ENCODE peak calls at places on chromosome 11, in ten cellular contexts. E is breast epithelium, N is IMR-90, I is SK-N-SH, P is OCI-LY7, L is endodermal cell, F is neural progenitor cell, A is fibroblast of lung, Q is A549, Z is psoas muscle. H is an unnamed sample.
A peak's percentile ranks its signal among the peaks of the same experiment; 100 is the strongest.

GRCh38 chr11:608751-609354 is 6.9 kb downstream of the IRF7 start:
- DNase-seq in E (no peak), I (no peak), P (no peak), A (no peak), Q (no peak), N (no peak), F (no peak), Z (no peak), L (no peak), H (no peak)

GRCh38 chr11:37105456-37105855 is 507.4 kb upstream of the RAG2 start:
- DNase-seq in N (no peak), E (no peak), A (peak; percentile 67), P (no peak), F (no peak), Z (no peak), L (no peak), I (no peak), Q (no peak), H (no peak)

GRCh38 chr11:67615455-67616430 is 9.0 kb downstream of the NDUFV1 start:
- DNase-seq in F (peak; percentile 54), Z (peak; percentile 74), I (peak; percentile 76), N (no peak), Q (peak; percentile 71), E (no peak), A (no peak), L (peak; percentile 92), P (peak; percentile 67), H (peak; percentile 41)

GRCh38 chr11:113906038-113906437 is 1.4 kb downstream of the HTR3B start:
- DNase-seq in Q (peak; percentile 10), A (peak; percentile 8), P (no peak), Z (no peak), F (peak; percentile 76), L (peak; percentile 71), N (peak; percentile 51), E (no peak), I (no peak), H (no peak)

GRCh38 chr11:57131080-57131790 is 50.5 kb upstream of the LRRC55 start:
- DNase-seq in A (peak; percentile 10), E (no peak), N (peak; percentile 13), L (peak; percentile 93), F (peak; percentile 82), Q (no peak), I (peak; percentile 25), Z (no peak), P (no peak), H (no peak)

GRCh38 chr11:26227311-26227710 is 104.6 kb upstream of the ANO3 start:
- DNase-seq in Z (no peak), L (no peak), E (no peak), Q (peak; percentile 2), I (peak; percentile 37), F (peak; percentile 10), N (peak; percentile 94), P (peak; percentile 82), A (peak; percentile 79), H (no peak)

GRCh38 chr11:20022363-20023081 is 137.8 kb downstream of the DBX1 start:
- DNase-seq in A (peak; percentile 77), Z (no peak), E (no peak), P (peak; percentile 2), L (peak; percentile 91), F (peak; percentile 91), I (no peak), Q (peak; percentile 33), N (peak; percentile 63), H (no peak)

GRCh38 chr11:128244896-128245295 is 342.5 kb downstream of the ETS1 start:
- DNase-seq in A (no peak), L (no peak), I (no peak), Q (no peak), Z (no peak), P (no peak), E (no peak), N (peak; percentile 24), F (no peak), H (no peak)

GRCh38 chr11:16262645-16262955 is 93.7 kb downstream of the SOX6 start:
- DNase-seq in L (no peak), N (no peak), Z (no peak), P (no peak), F (no peak), A (no peak), Q (no peak), E (no peak), I (no peak), H (no peak)

GRCh38 chr11:2651054-2651617 is 48.7 kb downstream of the KCNQ1OT1 start:
- DNase-seq in Q (no peak), E (no peak), F (no peak), Z (no peak), N (no peak), I (peak; percentile 1), P (no peak), L (no peak), A (no peak), H (no peak)
- H3K9me3 ChIP-seq in Q (peaks cover 98% of the 10 kb centered on the region), E (peaks cover 49% of the 10 kb centered on the region), F (peaks cover 39% of the 10 kb centered on the region), Z (peaks cover 46% of the 10 kb centered on the region), N (peaks cover 69% of the 10 kb centered on the region), I (peaks cover 26% of the 10 kb centered on the region), P (peaks cover 30% of the 10 kb centered on the region), L (peaks cover 83% of the 10 kb centered on the region), A (no peaks in the 10 kb centered on the region), H (peaks cover 38% of the 10 kb centered on the region)

DNA sequence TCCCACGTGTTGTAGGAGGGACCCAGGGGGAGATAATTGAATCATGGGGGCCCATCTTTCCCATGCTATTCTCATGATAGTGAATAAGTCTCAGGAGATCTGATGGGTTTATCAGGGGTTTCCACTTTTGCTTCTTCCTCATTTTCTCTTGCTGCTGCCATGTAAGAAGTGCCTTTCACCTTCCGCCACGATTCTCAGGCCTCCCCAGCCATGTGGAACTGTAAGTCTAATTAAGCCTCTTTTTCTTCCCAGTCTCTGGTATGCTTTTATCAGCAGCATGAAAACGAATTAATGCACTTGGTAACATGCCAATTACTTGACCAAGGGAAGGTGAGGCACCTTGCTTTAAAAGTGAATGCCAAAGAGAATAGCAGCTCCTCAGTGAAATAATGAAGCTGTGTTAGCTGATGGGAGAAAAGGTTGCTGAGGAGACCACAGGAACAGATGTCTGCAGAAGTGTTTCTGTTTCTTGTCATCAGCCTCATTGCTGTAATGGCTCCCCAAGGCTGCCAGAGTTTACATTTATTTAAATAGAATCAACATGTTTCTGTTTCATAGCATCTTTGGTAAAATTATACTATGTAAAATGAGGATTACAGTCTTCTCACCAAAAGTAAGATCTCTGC is 89.0 kb upstream of the CD44 start:
- DNase-seq in Z (no peak), I (no peak), Q (no peak), E (no peak), A (no peak), P (no peak), N (no peak), L (no peak), F (no peak), H (no peak)
- H3K27ac ChIP-seq in Z (no peak overlapping the region), I (peak overlapping the region; percentile 47), Q (no peak overlapping the region), E (no peak overlapping the region), A (no peak overlapping the region), P (no peak overlapping the region), N (no peak overlapping the region), L (no peak overlapping the region), F (no peak overlapping the region), H (peak overlapping the region; percentile 32)

DNA sequence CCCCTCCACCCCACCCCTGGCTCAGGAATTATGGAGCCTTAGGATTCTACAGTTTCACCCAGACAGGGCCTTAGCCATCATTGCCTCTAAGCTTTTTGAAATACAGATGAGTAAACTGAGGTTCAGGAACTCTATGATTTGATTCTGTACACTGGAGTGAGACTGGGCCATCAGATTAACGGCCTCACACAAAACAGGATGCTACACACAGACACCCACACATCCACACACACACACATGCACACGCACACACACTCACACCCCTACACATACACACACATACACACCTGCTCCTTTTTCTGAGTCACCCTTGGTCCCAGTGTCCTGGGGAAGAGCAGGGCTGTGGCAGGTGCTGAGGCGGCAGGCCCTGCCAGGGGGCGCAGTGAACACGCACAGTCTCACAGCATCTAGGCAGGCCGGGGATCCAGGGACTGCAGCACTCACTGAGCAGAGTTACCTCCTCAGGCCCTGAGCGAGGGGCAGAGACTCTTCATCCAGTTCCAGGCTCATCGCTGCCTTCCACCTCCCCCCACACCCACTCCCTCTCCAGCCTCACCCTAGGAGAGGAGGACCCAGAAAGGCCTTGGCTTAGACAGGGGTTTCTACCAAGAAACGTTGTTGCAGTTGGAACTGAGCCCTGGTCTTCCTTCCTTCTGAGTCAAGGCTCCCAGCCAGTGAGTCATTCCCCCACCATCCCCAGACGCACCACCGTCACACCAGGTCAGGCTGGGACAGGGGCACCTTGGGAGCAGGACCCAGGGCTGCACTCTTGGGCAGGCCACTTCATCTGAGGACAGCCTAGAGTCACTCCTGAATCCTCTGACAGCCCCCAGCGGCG is 89.8 kb upstream of the PARVA start:
- DNase-seq in E (no peak), P (no peak), N (peak; percentile 99), L (peak; percentile 93), Q (peak; percentile 97), A (peak; percentile 99), F (peak; percentile 82), Z (peak; percentile 77), I (peak; percentile 51), H (no peak)
- TF ChIP-seq CTCF in E (no peak), P (no peak), N (peak; percentile 60), L (peak; percentile 84), Q (peak; percentile 67), A (peak; percentile 38), F (peak; percentile 74), Z (no peak), I (peak; percentile 65), H (no peak)

DNA sequence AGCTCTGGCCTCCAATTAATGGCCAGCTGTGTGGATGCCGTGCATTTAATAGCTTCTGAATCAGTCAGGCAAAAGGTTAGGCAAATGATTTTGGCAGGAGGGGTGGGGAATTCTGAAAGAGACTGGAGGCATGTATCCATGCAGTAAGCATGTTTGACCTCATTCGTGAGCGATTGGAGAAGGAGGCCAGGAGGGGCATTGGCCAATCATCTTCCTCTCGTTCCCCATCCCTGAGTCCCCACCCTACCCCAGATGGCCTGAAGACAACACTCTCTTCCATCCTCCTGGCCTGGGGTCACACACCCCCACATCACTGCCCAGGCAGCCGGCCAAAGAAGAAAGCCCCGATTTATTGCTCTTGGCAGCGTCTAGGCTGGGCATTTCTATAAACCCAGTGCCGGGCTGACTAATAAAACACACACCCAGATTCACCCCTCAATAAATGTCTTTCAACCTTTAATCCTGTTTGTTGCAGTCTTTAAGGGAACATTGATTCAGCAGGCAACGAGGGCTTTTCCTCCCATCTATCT is 150.0 kb downstream of the OPCML start:
- DNase-seq in A (peak; percentile 0), I (no peak), L (no peak), Q (no peak), F (no peak), E (no peak), P (no peak), Z (no peak), N (no peak), H (no peak)
- H3K9me3 ChIP-seq in A (no peaks in the 10 kb centered on the region), I (no peaks in the 10 kb centered on the region), L (no peaks in the 10 kb centered on the region), Q (no peaks in the 10 kb centered on the region), F (no peaks in the 10 kb centered on the region), E (no peaks in the 10 kb centered on the region), P (no peaks in the 10 kb centered on the region), Z (no peaks in the 10 kb centered on the region), N (peaks cover 51% of the 10 kb centered on the region), H (no peaks in the 10 kb centered on the region)

GRCh38 chr11:65565624-65566453 is 4.4 kb upstream of the ZNRD2 start:
- DNase-seq in L (no peak), I (no peak), E (no peak), A (peak; percentile 70), F (no peak), P (no peak), Q (no peak), Z (no peak), N (peak; percentile 35), H (no peak)
- H3K27ac ChIP-seq in L (no peak overlapping the region), I (no peak overlapping the region), E (peak overlapping the region; percentile 46), A (no peak overlapping the region), F (no peak overlapping the region), P (peak overlapping the region; percentile 4), Q (no peak overlapping the region), Z (peak overlapping the region; percentile 61), N (no peak overlapping the region), H (peak overlapping the region; percentile 82)

GRCh38 chr11:101397941-101398340 is 185.9 kb downstream of the TRPC6 start:
- DNase-seq in F (no peak), A (no peak), Z (no peak), Q (no peak), E (no peak), N (no peak), I (no peak), L (no peak), P (no peak), H (no peak)
- TF ChIP-seq CTCF in F (no peak), A (no peak), Z (no peak), Q (no peak), E (no peak), N (no peak), I (no peak), L (no peak), P (no peak), H (no peak)

H was measured in CD4-positive, alpha-beta T cell.